ENCODE peak calls at places on chromosome 14, in five cellular contexts. Y is IMR-90, N is neuronal stem cell, W is trophoblast cell, S is H1. U is an unnamed sample.
A peak's percentile ranks its signal among the peaks of the same experiment; 100 is the strongest.

GRCh38 chr14:105473677-105474477 is 744 bp upstream of the CRIP2 start:
- DNase-seq in W (peak; percentile 97), S (no peak), Y (peak; percentile 78), N (peak; percentile 96), U (peak; percentile 94)

GRCh38 chr14:91264151-91265150 is 19.9 kb upstream of the GPR68 start:
- DNase-seq in W (peak; percentile 15), S (no peak), Y (no peak), N (no peak), U (no peak)

GRCh38 chr14:96246535-96246839 is 9.5 kb upstream of the BDKRB1 start:
- DNase-seq in W (peak; percentile 89), N (no peak), Y (peak; percentile 99), S (no peak), U (peak; percentile 99)

GRCh38 chr14:96576359-96576758 is 74.2 kb downstream of the PAPOLA start:
- DNase-seq in N (no peak), W (no peak), Y (no peak), S (no peak), U (no peak)

GRCh38 chr14:58830121-58830520 is 192.4 kb downstream of the DACT1 start:
- DNase-seq in Y (no peak), W (no peak), S (no peak), N (no peak), U (no peak)

GRCh38 chr14:22656945-22657711 is 13.0 kb upstream of the OR6J1 start:
- DNase-seq in W (no peak), S (no peak), N (no peak), Y (peak; percentile 35), U (peak; percentile 21)

GRCh38 chr14:100895411-100895810 is 8.1 kb downstream of the RTL1 start:
- DNase-seq in Y (no peak), N (no peak), S (no peak), W (no peak), U (no peak)

GRCh38 chr14:86072134-86072894 is 542.4 kb downstream of the FLRT2 start:
- DNase-seq in Y (no peak), N (no peak), W (no peak), S (no peak), U (no peak)

GRCh38 chr14:94945615-94946014 is 175.7 kb upstream of the GSC start:
- DNase-seq in Y (no peak), N (no peak), W (no peak), S (no peak), U (no peak)

GRCh38 chr14:55446833-55447232 is 6.4 kb upstream of the TBPL2 start:
- DNase-seq in S (no peak), Y (peak; percentile 97), W (no peak), N (no peak), U (peak; percentile 70)

GRCh38 chr14:83867871-83868270 is 1662.1 kb upstream of the FLRT2 start:
- DNase-seq in W (no peak), N (no peak), S (no peak), Y (peak; percentile 7), U (no peak)

GRCh38 chr14:24875203-24875840 is 174.6 kb downstream of the STXBP6 start:
- DNase-seq in S (no peak), N (no peak), Y (peak; percentile 11), W (no peak), U (no peak)

GRCh38 chr14:32654106-32654505 is 284.6 kb upstream of the NPAS3 start:
- DNase-seq in N (no peak), Y (no peak), S (no peak), W (peak; percentile 56), U (no peak)

GRCh38 chr14:63745858-63746425 is 18.1 kb upstream of the SGPP1 start:
- DNase-seq in W (no peak), S (no peak), N (no peak), Y (no peak), U (no peak)

GRCh38 chr14:37991027-37991426 is 216.7 kb upstream of the SSTR1 start:
- DNase-seq in W (no peak), Y (no peak), N (no peak), S (no peak), U (no peak)

GRCh38 chr14:105474478-105475268 is at the start of gene CRIP2:
- DNase-seq in Y (peak; percentile 10), S (no peak), W (peak; percentile 68), N (no peak), U (peak; percentile 63)

GRCh38 chr14:100776681-100777365 is 49.1 kb upstream of the MEG3 start:
- DNase-seq in N (no peak), W (no peak), Y (no peak), S (no peak), U (no peak)

GRCh38 chr14:50085570-50086315 is 30.6 kb downstream of the VCPKMT start:
- DNase-seq in Y (peak; percentile 77), S (no peak), W (no peak), N (no peak), U (peak; percentile 63)

GRCh38 chr14:63478024-63478423 is 65.2 kb downstream of the PPP2R5E start:
- DNase-seq in W (no peak), N (no peak), S (no peak), Y (no peak), U (no peak)

GRCh38 chr14:101774006-101774755 is 12.7 kb downstream of the PPP2R5C start:
- DNase-seq in Y (no peak), N (no peak), S (no peak), W (no peak), U (no peak)

GRCh38 chr14:106790189-106791036 is 1264.0 kb downstream of the TMEM121 start:
- DNase-seq in W (peak; percentile 49), Y (no peak), N (no peak), S (no peak), U (no peak)

DNA sequence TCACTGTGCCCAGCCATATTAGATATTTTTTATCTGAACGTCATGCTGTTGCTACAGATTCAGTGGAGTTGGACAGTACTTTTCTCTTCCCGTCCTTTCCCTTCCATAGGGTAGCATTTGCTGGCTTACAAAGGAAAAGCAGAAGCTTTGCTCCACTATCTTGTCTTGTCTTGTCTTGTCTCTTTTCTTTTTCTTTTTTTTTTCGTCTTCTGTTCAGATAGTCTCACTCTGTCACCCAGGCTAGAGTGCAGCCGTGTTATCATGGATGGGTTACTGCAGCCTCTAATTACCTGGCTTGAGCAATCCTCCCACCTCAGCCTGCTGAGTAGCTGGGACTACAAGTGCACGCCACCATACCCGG is 21.2 kb downstream of the OR10G3 start:
- DNase-seq in S (no peak), Y (no peak), N (no peak), W (peak; percentile 45), U (no peak)
- H2AK5ac ChIP-seq in S (peak overlapping the region; percentile 86), Y (no peak overlapping the region), N (no peak overlapping the region), W (no peak overlapping the region), U (no peak overlapping the region)

GRCh38 chr14:68463705-68464104 is 329.2 kb downstream of the ZFP36L1 start:
- DNase-seq in Y (no peak), N (no peak), S (no peak), W (no peak), U (no peak)
- H4K91ac ChIP-seq in Y (no peak overlapping the region), N (no peak overlapping the region), S (no peak overlapping the region), W (no peak overlapping the region), U (no peak overlapping the region)

DNA sequence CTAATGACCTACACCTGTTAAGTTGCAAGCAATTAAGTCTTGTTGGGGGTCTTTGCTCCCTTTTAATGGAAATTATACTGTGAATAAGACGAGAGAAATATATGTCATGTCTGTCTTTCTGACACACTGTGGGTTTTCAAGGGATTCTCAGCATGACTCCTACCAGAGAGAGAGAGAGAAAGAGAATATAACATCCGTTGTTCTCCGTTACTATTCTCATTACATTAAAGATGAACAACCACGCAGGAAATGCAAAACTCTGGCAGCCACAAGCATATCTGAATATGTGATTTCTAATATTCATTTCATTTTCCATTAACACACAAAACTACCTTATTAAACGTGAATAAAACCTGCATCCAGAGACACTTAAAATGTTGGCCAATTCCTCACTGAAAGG is 67.3 kb upstream of the EGLN3 start:
- DNase-seq in S (no peak), Y (no peak), W (no peak), N (no peak), U (no peak)
- H3K4me3 ChIP-seq in S (no peak overlapping the region), Y (no peak overlapping the region), W (no peak overlapping the region), N (no peak overlapping the region), U (no peak overlapping the region)

GRCh38 chr14:61101803-61102548 is 120.9 kb downstream of the SLC38A6 start:
- DNase-seq in Y (peak; percentile 65), W (peak; percentile 30), N (no peak), S (no peak), U (peak; percentile 82)
- H2AK5ac ChIP-seq in Y (peak overlapping the region; percentile 96), W (no peak overlapping the region), N (no peak overlapping the region), S (peak overlapping the region; percentile 93), U (peak overlapping the region; percentile 79)

DNA sequence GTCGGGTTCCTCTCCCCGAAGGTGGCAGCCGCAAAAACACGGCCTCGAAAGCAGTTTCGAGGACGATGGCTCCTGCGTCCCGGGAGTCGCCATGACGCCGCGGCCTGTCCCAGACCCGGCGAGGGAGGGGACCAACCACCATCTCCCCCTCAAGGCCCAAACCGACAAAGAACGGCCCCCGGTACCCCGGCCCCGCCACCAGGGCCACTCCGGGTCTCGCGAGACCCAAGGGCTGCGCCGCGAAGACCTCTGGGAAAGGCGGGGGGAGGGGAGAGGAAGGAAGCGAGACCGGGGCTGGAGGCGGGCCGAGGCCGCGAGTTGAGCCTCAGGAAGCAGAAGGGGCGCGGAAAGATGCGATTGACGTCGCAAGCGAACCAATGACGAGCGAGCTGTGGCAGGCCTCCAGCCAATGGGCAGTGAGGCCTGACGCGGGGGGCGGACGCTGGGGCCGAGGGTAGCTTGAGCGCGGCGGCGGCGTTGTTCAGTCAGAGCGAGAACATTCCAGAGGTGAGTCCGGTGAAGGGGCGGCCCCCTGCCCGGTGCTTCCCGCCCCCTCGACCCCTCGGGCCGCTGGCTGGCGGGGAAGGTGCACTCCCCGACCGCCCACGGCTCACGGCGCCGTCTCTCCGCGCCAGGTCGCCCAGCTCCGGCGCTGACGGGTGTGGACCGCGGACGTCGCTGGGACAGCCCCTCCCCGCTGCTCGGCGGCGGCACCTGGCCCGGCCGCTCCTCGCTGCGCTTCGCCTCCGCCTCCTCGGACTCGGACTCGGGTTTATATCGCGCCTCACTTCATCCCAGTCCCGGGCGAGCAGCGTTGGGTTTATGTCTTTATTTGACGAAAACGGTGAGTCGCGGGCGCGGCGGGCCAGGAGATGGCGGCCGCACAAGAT is at the start of gene EIF5:
- DNase-seq in N (peak; percentile 98), W (peak; percentile 99), S (peak; percentile 95), Y (peak; percentile 98), U (peak; percentile 98)
- H4K91ac ChIP-seq in N (peak within 1 kb of the TSS; percentile 100), W (peak within 1 kb of the TSS; percentile 100), S (peak within 1 kb of the TSS; percentile 98), Y (peak within 1 kb of the TSS; percentile 96), U (peak within 1 kb of the TSS; percentile 100)

DNA sequence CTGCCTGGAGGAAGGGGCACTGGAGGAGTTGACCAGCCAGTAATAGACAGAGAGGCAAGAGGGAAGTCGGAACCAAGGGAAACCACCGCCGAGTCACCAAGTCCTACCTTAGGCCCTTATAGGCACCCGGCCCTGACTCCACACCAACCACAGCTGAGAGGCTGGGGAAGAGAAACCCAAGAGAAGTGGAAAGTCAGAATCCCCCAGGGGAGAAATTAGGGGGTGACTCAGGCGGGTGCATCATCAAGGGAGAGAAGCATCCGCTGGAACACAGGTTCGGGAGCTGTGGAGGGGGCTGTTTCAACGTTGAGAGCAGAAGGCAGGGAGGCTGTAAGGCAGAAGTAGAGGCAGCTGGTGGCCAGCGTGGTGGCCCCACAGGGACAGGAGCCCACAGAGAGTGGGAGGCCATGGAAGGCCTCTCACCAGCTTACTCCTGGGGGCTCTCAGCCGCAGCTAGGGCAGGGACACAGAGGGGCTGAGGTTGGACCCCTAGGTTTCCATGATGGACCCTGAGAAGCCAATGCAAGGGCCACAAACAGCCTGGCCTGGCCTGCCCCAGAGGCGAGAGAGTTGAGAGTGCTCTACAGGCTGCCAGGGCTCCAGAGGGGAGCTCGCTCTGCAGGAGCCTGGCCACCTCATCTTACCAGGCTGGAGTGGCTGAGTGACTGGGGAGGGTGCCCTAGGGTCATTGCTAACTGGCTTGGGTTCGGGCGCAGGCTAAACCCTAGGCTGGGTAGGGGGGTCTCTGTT is 1.4 kb upstream of the TRMT61A start:
- DNase-seq in Y (no peak), N (no peak), S (no peak), W (no peak), U (peak; percentile 57)
- H3K4me3 ChIP-seq in Y (no peak overlapping the region), N (peak overlapping the region; percentile 98), S (peak overlapping the region; percentile 62), W (no peak overlapping the region), U (peak overlapping the region; percentile 84)

GRCh38 chr14:68762944-68763831 is 29.7 kb downstream of the ZFP36L1 start:
- DNase-seq in W (no peak), Y (peak; percentile 76), S (no peak), N (peak; percentile 33), U (no peak)
- H2AK5ac ChIP-seq in W (no peak overlapping the region), Y (peak overlapping the region; percentile 47), S (peak overlapping the region; percentile 32), N (no peak overlapping the region), U (no peak overlapping the region)